ENCODE peak calls at places on chromosomes 2 and 18, in eight cellular contexts. G, J, T, C, H, L, N and Q are unnamed samples.

GRCh38 chr2:20350105-20350712 is 435 bp downstream of the PUM2 start:
- DNase-seq in N (peak; percentile 54), T (peak; percentile 65), C (peak; percentile 74), J (peak; percentile 25), L (no peak), H (peak; percentile 62), G (peak; percentile 65), Q (peak; percentile 62)

GRCh38 chr2:202815548-202816420 is 55.8 kb downstream of the ICA1L start:
- DNase-seq in N (peak; percentile 12), H (no peak), J (no peak), G (no peak), T (no peak), C (no peak), L (no peak), Q (no peak)

GRCh38 chr18:74957588-74958224 is 251.2 kb downstream of the PTGR3 start:
- DNase-seq in N (no peak), H (no peak), J (no peak), T (no peak), G (no peak), C (no peak), L (no peak), Q (no peak)

GRCh38 chr18:66393463-66393862 is 210.4 kb downstream of the CDH19 start:
- DNase-seq in T (no peak), N (no peak), J (no peak), C (no peak), H (no peak), L (no peak), G (no peak), Q (no peak)

GRCh38 chr2:159617651-159618050 is 1.3 kb upstream of the BAZ2B start:
- DNase-seq in L (no peak), T (no peak), J (peak; percentile 74), C (no peak), G (no peak), N (no peak), H (no peak), Q (peak; percentile 27)

GRCh38 chr2:181036848-181037603 is 56.6 kb downstream of the UBE2E3 start:
- DNase-seq in G (no peak), J (no peak), T (peak; percentile 90), C (no peak), N (no peak), L (no peak), H (no peak), Q (no peak)

GRCh38 chr18:26442139-26442538 is 106.2 kb downstream of the KCTD1 start:
- DNase-seq in L (no peak), N (no peak), C (no peak), J (no peak), T (no peak), G (no peak), H (no peak), Q (no peak)

GRCh38 chr2:120772261-120772660 is 36.6 kb downstream of the GLI2 start:
- DNase-seq in C (peak; percentile 15), L (no peak), H (peak; percentile 38), N (no peak), J (no peak), G (no peak), T (peak; percentile 28), Q (no peak)

GRCh38 chr2:148218326-148219075 is 197.6 kb downstream of the MBD5 start:
- DNase-seq in L (no peak), T (peak; percentile 34), G (no peak), J (no peak), N (no peak), C (no peak), H (no peak), Q (no peak)

GRCh38 chr2:100422320-100422719 is 4.9 kb upstream of the CHST10 start:
- DNase-seq in C (no peak), G (peak; percentile 60), J (peak; percentile 10), N (no peak), H (no peak), T (peak; percentile 65), L (no peak), Q (peak; percentile 60)

GRCh38 chr18:79378416-79379250 is 17.1 kb upstream of the NFATC1 start:
- DNase-seq in H (peak; percentile 84), J (peak; percentile 32), C (peak; percentile 89), G (peak; percentile 92), L (no peak), T (peak; percentile 67), N (peak; percentile 62), Q (peak; percentile 78)

GRCh38 chr2:148901142-148901541 is 26.1 kb downstream of the KIF5C start:
- DNase-seq in L (no peak), C (no peak), N (no peak), J (peak; percentile 70), H (no peak), T (no peak), G (no peak), Q (no peak)

GRCh38 chr2:105578166-105578565 is 166.5 kb upstream of the NCK2 start:
- DNase-seq in J (no peak), N (no peak), L (no peak), H (no peak), T (no peak), G (no peak), C (no peak), Q (no peak)

GRCh38 chr2:171741189-171741588 is 53.9 kb downstream of the DYNC1I2 start:
- DNase-seq in G (no peak), J (no peak), T (peak; percentile 42), N (no peak), L (no peak), C (no peak), H (no peak), Q (no peak)

GRCh38 chr18:56240405-56240804 is 398.0 kb downstream of the TXNL1 start:
- DNase-seq in T (peak; percentile 17), L (peak; percentile 43), J (no peak), G (no peak), C (no peak), N (no peak), H (no peak), Q (no peak)

GRCh38 chr2:117055499-117056375 is 758.8 kb upstream of the DDX18 start:
- DNase-seq in C (no peak), J (no peak), T (no peak), N (no peak), L (no peak), H (no peak), G (no peak), Q (no peak)

GRCh38 chr2:95359501-95359930 is 43.0 kb upstream of the FAHD2A start:
- DNase-seq in H (no peak), G (no peak), L (no peak), T (no peak), N (no peak), J (no peak), C (no peak), Q (no peak)

GRCh38 chr2:55419236-55419513 is 481 bp downstream of the CCDC88A start:
- DNase-seq in N (peak; percentile 61), T (peak; percentile 63), J (no peak), G (no peak), L (peak; percentile 16), H (no peak), C (peak; percentile 57), Q (peak; percentile 22)